ENCODE peak calls at places on chromosomes 7 and 10, in nine cellular contexts. D is MM.1S, B is H9, S is IMR-90, C is GM23248, E is astrocyte, W is Karpas-422, R is mammary epithelial cell, V is A549. N is an unnamed sample.
A peak's percentile ranks its signal among the peaks of the same experiment; 100 is the strongest.

GRCh38 chr10:124560377-124560776 is 98.8 kb downstream of the LHPP start:
- DNase-seq in D (no peak), B (no peak), S (peak; percentile 62), C (peak; percentile 82), E (peak; percentile 41), W (no peak), R (no peak), V (no peak), N (peak; percentile 61)

GRCh38 chr7:74560081-74560719 is 97.3 kb upstream of the GTF2I start:
- DNase-seq in D (no peak), B (no peak), S (no peak), C (no peak), E (no peak), W (no peak), R (no peak), V (no peak), N (no peak)

GRCh38 chr7:117459735-117460134 is 20.1 kb upstream of the CFTR start:
- DNase-seq in D (no peak), B (no peak), S (no peak), C (no peak), E (no peak), W (no peak), R (no peak), V (no peak), N (no peak)

GRCh38 chr7:14717711-14718304 is 184.7 kb downstream of the DGKB start:
- DNase-seq in D (no peak), B (no peak), S (peak; percentile 13), C (peak; percentile 65), E (peak; percentile 3), W (peak; percentile 49), R (no peak), V (no peak), N (peak; percentile 5)

GRCh38 chr10:5559642-5560141 is 34.9 kb downstream of the CALML3 start:
- DNase-seq in D (no peak), B (no peak), S (peak; percentile 78), C (peak; percentile 86), E (peak; percentile 84), W (no peak), R (no peak), V (no peak), N (peak; percentile 63)

GRCh38 chr10:36251068-36251467 is 609.0 kb upstream of the FZD8 start:
- DNase-seq in D (no peak), B (no peak), S (no peak), C (no peak), E (no peak), W (no peak), R (no peak), V (no peak), N (no peak)

GRCh38 chr10:122504551-122504950 is 43.2 kb downstream of the HTRA1 start:
- DNase-seq in D (no peak), B (no peak), S (peak; percentile 94), C (peak; percentile 94), E (peak; percentile 92), W (no peak), R (peak; percentile 72), V (peak; percentile 75), N (peak; percentile 95)

GRCh38 chr10:17035446-17035845 is 94.2 kb downstream of the CUBN start:
- DNase-seq in D (no peak), B (no peak), S (no peak), C (no peak), E (no peak), W (no peak), R (no peak), V (no peak), N (no peak)

GRCh38 chr10:99560277-99561126 is 27.8 kb downstream of the NKX2-3 start:
- DNase-seq in D (peak; percentile 12), B (peak; percentile 70), S (peak; percentile 47), C (peak; percentile 68), E (no peak), W (peak; percentile 71), R (peak; percentile 32), V (peak; percentile 70), N (peak; percentile 22)

GRCh38 chr7:130950054-130950453 is 216.0 kb upstream of the KLF14 start:
- DNase-seq in D (no peak), B (no peak), S (no peak), C (no peak), E (no peak), W (no peak), R (no peak), V (no peak), N (no peak)
- H3K4me2 ChIP-seq in D (no peak overlapping the region), B (no peak overlapping the region), S (no peak overlapping the region), C (no peak overlapping the region), E (no peak overlapping the region), W (no peak overlapping the region), R (no peak overlapping the region), V (no peak overlapping the region), N (no peak overlapping the region)

GRCh38 chr10:44552716-44553115 is 167.8 kb upstream of the CXCL12 start:
- DNase-seq in D (no peak), B (no peak), S (no peak), C (peak; percentile 27), E (no peak), W (no peak), R (no peak), V (no peak), N (no peak)

DNA sequence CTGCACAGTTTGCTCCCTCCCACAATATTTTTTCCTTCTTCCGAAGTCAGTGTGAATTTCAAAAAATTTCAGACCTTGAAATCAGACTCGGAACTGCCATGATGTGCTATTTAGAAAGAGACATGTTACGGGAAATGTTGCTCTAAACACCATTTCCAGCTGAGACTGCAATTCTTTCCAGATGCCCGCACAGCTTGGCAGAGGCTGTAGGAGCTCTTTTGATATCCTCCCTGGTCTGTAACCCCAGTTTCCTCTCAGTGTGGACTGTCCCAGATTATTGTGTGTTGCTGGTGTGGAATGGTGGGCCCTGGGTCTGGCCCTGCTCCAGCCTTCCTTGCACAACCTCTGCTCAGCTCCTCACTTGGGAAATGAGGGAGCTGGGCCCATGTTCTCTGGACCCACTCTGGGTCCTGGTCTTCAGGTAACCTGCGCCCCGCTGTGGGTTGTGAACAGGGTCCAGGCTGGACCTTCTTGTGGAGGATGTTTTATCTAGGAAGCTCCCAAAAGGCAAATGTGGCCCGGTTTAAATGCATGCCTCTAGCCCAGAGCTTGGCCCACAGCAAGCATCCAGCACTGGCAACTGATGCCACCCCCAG is 172.8 kb upstream of the CXCL12 start:
- DNase-seq in D (no peak), B (no peak), S (no peak), C (no peak), E (no peak), W (no peak), R (no peak), V (no peak), N (no peak)
- H3K4me2 ChIP-seq in D (no peak overlapping the region), B (no peak overlapping the region), S (no peak overlapping the region), C (no peak overlapping the region), E (no peak overlapping the region), W (no peak overlapping the region), R (no peak overlapping the region), V (no peak overlapping the region), N (no peak overlapping the region)

GRCh38 chr7:133482626-133483025 is 229.7 kb downstream of the EXOC4 start:
- DNase-seq in D (no peak), B (no peak), S (no peak), C (no peak), E (no peak), W (no peak), R (no peak), V (no peak), N (no peak)
- H3K4me2 ChIP-seq in D (no peak overlapping the region), B (no peak overlapping the region), S (no peak overlapping the region), C (no peak overlapping the region), E (no peak overlapping the region), W (no peak overlapping the region), R (no peak overlapping the region), V (no peak overlapping the region), N (no peak overlapping the region)

GRCh38 chr7:142798451-142799438 is 28.0 kb downstream of the PRSS2 start:
- DNase-seq in D (no peak), B (peak; percentile 11), S (no peak), C (no peak), E (no peak), W (no peak), R (no peak), V (no peak), N (no peak)
- H3K4me2 ChIP-seq in D (no peak overlapping the region), B (peak overlapping the region; percentile 43), S (no peak overlapping the region), C (no peak overlapping the region), E (peak overlapping the region; percentile 96), W (no peak overlapping the region), R (no peak overlapping the region), V (no peak overlapping the region), N (no peak overlapping the region)

DNA sequence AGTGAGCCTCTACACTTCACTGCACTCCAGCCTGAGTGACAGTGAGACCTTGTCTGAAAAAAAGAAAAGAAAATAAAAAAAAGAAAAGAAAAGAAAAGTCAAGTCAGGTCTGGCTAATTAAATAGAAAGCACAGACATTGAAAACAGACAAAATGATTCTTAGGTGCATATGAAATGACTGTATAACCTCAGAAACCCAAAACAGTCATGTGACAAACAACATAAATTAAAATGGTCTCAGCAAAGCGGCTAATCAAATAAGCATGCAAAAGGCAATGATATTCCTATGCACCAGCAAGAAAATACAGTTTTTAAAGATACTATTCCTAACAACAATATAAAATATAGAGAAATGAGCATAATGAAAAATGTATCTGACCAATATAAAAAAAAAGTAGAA is 38.3 kb downstream of the LRRC20 start:
- DNase-seq in D (no peak), B (no peak), S (no peak), C (no peak), E (no peak), W (no peak), R (no peak), V (no peak), N (no peak)
- H3K4me2 ChIP-seq in D (no peak overlapping the region), B (no peak overlapping the region), S (no peak overlapping the region), C (no peak overlapping the region), E (no peak overlapping the region), W (no peak overlapping the region), R (no peak overlapping the region), V (no peak overlapping the region), N (no peak overlapping the region)